ENCODE peak calls at places on chromosome 6, in seven cellular contexts. One of them, this sample, is unnamed.

GRCh38 chr6:5085638-5086293 is 625 bp downstream of the PPP1R3G start:
- DNase-seq in mammary epithelial cell: peak
- DNase-seq in coronary artery: no peak
- DNase-seq in Calu3: peak
- DNase-seq in AG09309: no peak
- DNase-seq in CD14-positive monocyte: no peak
- DNase-seq in epithelial cell of esophagus: peak
- DNase-seq in this sample: no peak

GRCh38 chr6:128580224-128581110 is 60.1 kb upstream of the PTPRK start:
- DNase-seq in mammary epithelial cell: no peak
- DNase-seq in coronary artery: peak
- DNase-seq in Calu3: no peak
- DNase-seq in AG09309: no peak
- DNase-seq in CD14-positive monocyte: no peak
- DNase-seq in epithelial cell of esophagus: no peak
- DNase-seq in this sample: no peak

GRCh38 chr6:10589429-10589727 is 68.2 kb downstream of the GCNT2 start:
- DNase-seq in mammary epithelial cell: no peak
- DNase-seq in coronary artery: no peak
- DNase-seq in Calu3: no peak
- DNase-seq in AG09309: no peak
- DNase-seq in CD14-positive monocyte: no peak
- DNase-seq in epithelial cell of esophagus: no peak
- DNase-seq in this sample: no peak

GRCh38 chr6:11207199-11207968 is 25.1 kb downstream of the NEDD9 start:
- DNase-seq in mammary epithelial cell: peak
- DNase-seq in coronary artery: no peak
- DNase-seq in Calu3: peak
- DNase-seq in AG09309: peak
- DNase-seq in CD14-positive monocyte: peak
- DNase-seq in epithelial cell of esophagus: peak
- DNase-seq in this sample: no peak

GRCh38 chr6:107061125-107062020 is 33.4 kb downstream of the MTRES1 start:
- DNase-seq in mammary epithelial cell: no peak
- DNase-seq in coronary artery: no peak
- DNase-seq in Calu3: no peak
- DNase-seq in AG09309: peak
- DNase-seq in CD14-positive monocyte: no peak
- DNase-seq in epithelial cell of esophagus: peak
- DNase-seq in this sample: no peak

GRCh38 chr6:136751478-136751956 is 40.8 kb downstream of the MAP3K5 start:
- DNase-seq in mammary epithelial cell: no peak
- DNase-seq in coronary artery: no peak
- DNase-seq in Calu3: no peak
- DNase-seq in AG09309: peak
- DNase-seq in CD14-positive monocyte: no peak
- DNase-seq in epithelial cell of esophagus: no peak
- DNase-seq in this sample: no peak

GRCh38 chr6:118678866-118679265 is 27.5 kb upstream of the CEP85L start:
- DNase-seq in mammary epithelial cell: peak
- DNase-seq in coronary artery: no peak
- DNase-seq in Calu3: no peak
- DNase-seq in AG09309: no peak
- DNase-seq in CD14-positive monocyte: no peak
- DNase-seq in epithelial cell of esophagus: peak
- DNase-seq in this sample: no peak

GRCh38 chr6:113495521-113495920 is 361.6 kb upstream of the MARCKS start:
- DNase-seq in mammary epithelial cell: peak
- DNase-seq in coronary artery: no peak
- DNase-seq in Calu3: no peak
- DNase-seq in AG09309: peak
- DNase-seq in CD14-positive monocyte: no peak
- DNase-seq in epithelial cell of esophagus: peak
- DNase-seq in this sample: no peak

GRCh38 chr6:16319813-16320532 is 81.6 kb downstream of the GMPR start:
- DNase-seq in mammary epithelial cell: peak
- DNase-seq in coronary artery: peak
- DNase-seq in Calu3: peak
- DNase-seq in AG09309: no peak
- DNase-seq in CD14-positive monocyte: peak
- DNase-seq in epithelial cell of esophagus: peak
- DNase-seq in this sample: peak

GRCh38 chr6:112235956-112236355 is 18.4 kb downstream of the LAMA4 start:
- DNase-seq in mammary epithelial cell: peak
- DNase-seq in coronary artery: no peak
- DNase-seq in Calu3: no peak
- DNase-seq in AG09309: no peak
- DNase-seq in CD14-positive monocyte: peak
- DNase-seq in epithelial cell of esophagus: peak
- DNase-seq in this sample: no peak

GRCh38 chr6:31765910-31766794 is 3.7 kb downstream of the SAPCD1 start:
- DNase-seq in mammary epithelial cell: no peak
- DNase-seq in coronary artery: no peak
- DNase-seq in Calu3: no peak
- DNase-seq in AG09309: no peak
- DNase-seq in CD14-positive monocyte: no peak
- DNase-seq in epithelial cell of esophagus: no peak
- DNase-seq in this sample: no peak

GRCh38 chr6:113570176-113570575 is 287.0 kb upstream of the MARCKS start:
- DNase-seq in mammary epithelial cell: no peak
- DNase-seq in coronary artery: no peak
- DNase-seq in Calu3: no peak
- DNase-seq in AG09309: peak
- DNase-seq in CD14-positive monocyte: no peak
- DNase-seq in epithelial cell of esophagus: no peak
- DNase-seq in this sample: no peak

GRCh38 chr6:7025861-7026260 is 81.9 kb upstream of the RREB1 start:
- DNase-seq in mammary epithelial cell: no peak
- DNase-seq in coronary artery: no peak
- DNase-seq in Calu3: no peak
- DNase-seq in AG09309: no peak
- DNase-seq in CD14-positive monocyte: no peak
- DNase-seq in epithelial cell of esophagus: no peak
- DNase-seq in this sample: no peak

GRCh38 chr6:35165630-35166071 is 24.5 kb upstream of the TCP11 start:
- DNase-seq in mammary epithelial cell: peak
- DNase-seq in coronary artery: no peak
- DNase-seq in Calu3: peak
- DNase-seq in AG09309: no peak
- DNase-seq in CD14-positive monocyte: no peak
- DNase-seq in epithelial cell of esophagus: peak
- DNase-seq in this sample: no peak

GRCh38 chr6:125363010-125363359 is 61.2 kb upstream of the HDDC2 start:
- DNase-seq in mammary epithelial cell: peak
- DNase-seq in coronary artery: no peak
- DNase-seq in Calu3: no peak
- DNase-seq in AG09309: no peak
- DNase-seq in CD14-positive monocyte: no peak
- DNase-seq in epithelial cell of esophagus: peak
- DNase-seq in this sample: no peak

GRCh38 chr6:150546457-150546856 is 53.2 kb upstream of the PLEKHG1 start:
- DNase-seq in mammary epithelial cell: no peak
- DNase-seq in coronary artery: no peak
- DNase-seq in Calu3: no peak
- DNase-seq in AG09309: no peak
- DNase-seq in CD14-positive monocyte: no peak
- DNase-seq in epithelial cell of esophagus: no peak
- DNase-seq in this sample: no peak

GRCh38 chr6:105263685-105264298 is 84.0 kb upstream of the POPDC3 start:
- DNase-seq in mammary epithelial cell: no peak
- DNase-seq in coronary artery: no peak
- DNase-seq in Calu3: no peak
- DNase-seq in AG09309: no peak
- DNase-seq in CD14-positive monocyte: no peak
- DNase-seq in epithelial cell of esophagus: no peak
- DNase-seq in this sample: no peak

GRCh38 chr6:10800810-10801209 is 37.5 kb downstream of the MAK start:
- DNase-seq in mammary epithelial cell: peak
- DNase-seq in coronary artery: no peak
- DNase-seq in Calu3: peak
- DNase-seq in AG09309: no peak
- DNase-seq in CD14-positive monocyte: no peak
- DNase-seq in epithelial cell of esophagus: peak
- DNase-seq in this sample: no peak

GRCh38 chr6:71236926-71237425 is 51.6 kb upstream of the OGFRL1 start:
- DNase-seq in mammary epithelial cell: no peak
- DNase-seq in coronary artery: no peak
- DNase-seq in Calu3: no peak
- DNase-seq in AG09309: no peak
- DNase-seq in CD14-positive monocyte: no peak
- DNase-seq in epithelial cell of esophagus: no peak
- DNase-seq in this sample: no peak

GRCh38 chr6:166558156-166559025 is 28.1 kb downstream of the RAMACL start:
- DNase-seq in mammary epithelial cell: no peak
- DNase-seq in coronary artery: no peak
- DNase-seq in Calu3: peak
- DNase-seq in AG09309: no peak
- DNase-seq in CD14-positive monocyte: no peak
- DNase-seq in epithelial cell of esophagus: no peak
- DNase-seq in this sample: no peak

GRCh38 chr6:30041221-30041620 is 19.8 kb upstream of the POLR1H start:
- DNase-seq in mammary epithelial cell: no peak
- DNase-seq in coronary artery: no peak
- DNase-seq in Calu3: no peak
- DNase-seq in AG09309: no peak
- DNase-seq in CD14-positive monocyte: no peak
- DNase-seq in epithelial cell of esophagus: no peak
- DNase-seq in this sample: no peak

GRCh38 chr6:131931063-131931745 is 20.0 kb downstream of the CCN2 start:
- DNase-seq in mammary epithelial cell: no peak
- DNase-seq in coronary artery: no peak
- DNase-seq in Calu3: no peak
- DNase-seq in AG09309: no peak
- DNase-seq in CD14-positive monocyte: no peak
- DNase-seq in epithelial cell of esophagus: no peak
- DNase-seq in this sample: no peak

GRCh38 chr6:130671119-130672104 is 155.8 kb upstream of the SMLR1 start:
- DNase-seq in mammary epithelial cell: no peak
- DNase-seq in coronary artery: no peak
- DNase-seq in Calu3: no peak
- DNase-seq in AG09309: no peak
- DNase-seq in CD14-positive monocyte: no peak
- DNase-seq in epithelial cell of esophagus: no peak
- DNase-seq in this sample: no peak

GRCh38 chr6:26056583-26057350 is 30.5 kb upstream of the HFE start:
- DNase-seq in mammary epithelial cell: peak
- DNase-seq in coronary artery: no peak
- DNase-seq in Calu3: peak
- DNase-seq in AG09309: no peak
- DNase-seq in CD14-positive monocyte: no peak
- DNase-seq in epithelial cell of esophagus: no peak
- DNase-seq in this sample: no peak

GRCh38 chr6:125866433-125866832 is 75.7 kb downstream of the NCOA7 start:
- DNase-seq in mammary epithelial cell: peak
- DNase-seq in coronary artery: no peak
- DNase-seq in Calu3: no peak
- DNase-seq in AG09309: no peak
- DNase-seq in CD14-positive monocyte: no peak
- DNase-seq in epithelial cell of esophagus: no peak
- DNase-seq in this sample: no peak

GRCh38 chr6:165649701-165650137 is 13.3 kb downstream of the PDE10A start:
- DNase-seq in mammary epithelial cell: no peak
- DNase-seq in coronary artery: no peak
- DNase-seq in Calu3: no peak
- DNase-seq in AG09309: no peak
- DNase-seq in CD14-positive monocyte: no peak
- DNase-seq in epithelial cell of esophagus: no peak
- DNase-seq in this sample: no peak

GRCh38 chr6:166683477-166683876 is 56.4 kb upstream of the RPS6KA2 start:
- DNase-seq in mammary epithelial cell: no peak
- DNase-seq in coronary artery: no peak
- DNase-seq in Calu3: no peak
- DNase-seq in AG09309: no peak
- DNase-seq in CD14-positive monocyte: no peak
- DNase-seq in epithelial cell of esophagus: peak
- DNase-seq in this sample: no peak

GRCh38 chr6:44559486-44560270 is 172.2 kb downstream of the CDC5L start:
- DNase-seq in mammary epithelial cell: no peak
- DNase-seq in coronary artery: peak
- DNase-seq in Calu3: no peak
- DNase-seq in AG09309: no peak
- DNase-seq in CD14-positive monocyte: no peak
- DNase-seq in epithelial cell of esophagus: no peak
- DNase-seq in this sample: peak
- TF ChIP-seq CTCF in mammary epithelial cell: no peak
- TF ChIP-seq CTCF in coronary artery: no peak
- TF ChIP-seq CTCF in Calu3: no peak
- TF ChIP-seq CTCF in AG09309: no peak
- TF ChIP-seq CTCF in CD14-positive monocyte: no peak
- TF ChIP-seq CTCF in epithelial cell of esophagus: no peak
- TF ChIP-seq CTCF in this sample: no peak

GRCh38 chr6:168302534-168302933 is 17.0 kb downstream of the DACT2 start:
- DNase-seq in mammary epithelial cell: no peak
- DNase-seq in coronary artery: no peak
- DNase-seq in Calu3: no peak
- DNase-seq in AG09309: no peak
- DNase-seq in CD14-positive monocyte: no peak
- DNase-seq in epithelial cell of esophagus: no peak
- DNase-seq in this sample: peak
- TF ChIP-seq CTCF in mammary epithelial cell: no peak
- TF ChIP-seq CTCF in coronary artery: no peak
- TF ChIP-seq CTCF in Calu3: no peak
- TF ChIP-seq CTCF in AG09309: no peak
- TF ChIP-seq CTCF in CD14-positive monocyte: no peak
- TF ChIP-seq CTCF in epithelial cell of esophagus: no peak
- TF ChIP-seq CTCF in this sample: no peak

DNA sequence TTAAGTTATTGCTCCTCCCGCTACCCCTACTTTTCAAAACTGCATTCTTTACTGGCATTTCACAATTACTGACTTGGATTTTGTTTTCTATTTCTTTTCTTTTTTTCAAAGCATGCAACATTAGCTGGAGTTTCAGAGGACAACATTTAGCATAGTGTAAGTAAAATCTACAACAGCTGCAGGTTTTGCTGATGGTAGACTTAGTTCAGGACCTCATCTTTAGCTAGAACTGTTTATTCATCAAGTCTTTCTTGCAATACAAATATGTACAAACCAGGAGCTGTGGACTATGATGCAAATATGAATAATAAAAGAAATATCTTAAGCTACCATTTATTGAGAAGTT is 728 bp upstream of the CEP162 start:
- DNase-seq in mammary epithelial cell: no peak
- DNase-seq in coronary artery: no peak
- DNase-seq in Calu3: no peak
- DNase-seq in AG09309: no peak
- DNase-seq in CD14-positive monocyte: no peak
- DNase-seq in epithelial cell of esophagus: no peak
- DNase-seq in this sample: no peak
- TF ChIP-seq CTCF in mammary epithelial cell: no peak
- TF ChIP-seq CTCF in coronary artery: no peak
- TF ChIP-seq CTCF in Calu3: no peak
- TF ChIP-seq CTCF in AG09309: no peak
- TF ChIP-seq CTCF in CD14-positive monocyte: peak
- TF ChIP-seq CTCF in epithelial cell of esophagus: no peak
- TF ChIP-seq CTCF in this sample: no peak

GRCh38 chr6:72410769-72411168 is 211.1 kb upstream of the KCNQ5 start:
- DNase-seq in mammary epithelial cell: no peak
- DNase-seq in coronary artery: no peak
- DNase-seq in Calu3: no peak
- DNase-seq in AG09309: no peak
- DNase-seq in CD14-positive monocyte: no peak
- DNase-seq in epithelial cell of esophagus: no peak
- DNase-seq in this sample: no peak
- TF ChIP-seq CTCF in mammary epithelial cell: no peak
- TF ChIP-seq CTCF in coronary artery: no peak
- TF ChIP-seq CTCF in Calu3: no peak
- TF ChIP-seq CTCF in AG09309: no peak
- TF ChIP-seq CTCF in CD14-positive monocyte: no peak
- TF ChIP-seq CTCF in epithelial cell of esophagus: no peak
- TF ChIP-seq CTCF in this sample: no peak

This sample was measured in tibial artery.